ENCODE peak calls at places on chromosome 16, in ten cellular contexts. K is SW 1271; T is GM12865; S is esophagus squamous epithelium; D is GM04504; Z is left kidney; Y is hippocampal formation; C is epithelial cell of esophagus; F is mucosa of gallbladder; E is central memory CD4-positive, alpha-beta T cell. I is an unnamed sample.

GRCh38 chr16:1058216-1058615 is 14.3 kb upstream of the SSTR5 start:
- DNase-seq in K (no peak), T (no peak), S (no peak), D (no peak), Z (no peak), Y (no peak), C (no peak), F (no peak), E (no peak), I (no peak)

GRCh38 chr16:83793179-83793578 is 14.6 kb upstream of the HSBP1 start:
- DNase-seq in K (no peak), T (no peak), S (no peak), D (no peak), Z (no peak), Y (no peak), C (peak), F (no peak), E (no peak), I (no peak)

GRCh38 chr16:9306753-9307152 is 215.3 kb downstream of the HAPSTR1 start:
- DNase-seq in K (no peak), T (no peak), S (no peak), D (no peak), Z (no peak), Y (no peak), C (no peak), F (no peak), E (no peak), I (no peak)

GRCh38 chr16:72990003-72990521 is 57.9 kb downstream of the ZFHX3 start:
- DNase-seq in K (peak), T (no peak), S (no peak), D (peak), Z (peak), Y (no peak), C (peak), F (no peak), E (no peak), I (no peak)

GRCh38 chr16:89160977-89161701 is 10.4 kb upstream of the CDH15 start:
- DNase-seq in K (no peak), T (no peak), S (no peak), D (no peak), Z (no peak), Y (no peak), C (no peak), F (no peak), E (no peak), I (no peak)

GRCh38 chr16:68229431-68230175 is 6.3 kb downstream of the ESRP2 start:
- DNase-seq in K (peak), T (peak), S (no peak), D (peak), Z (peak), Y (peak), C (peak), F (peak), E (peak), I (no peak)

GRCh38 chr16:70476272-70477020 is 22.1 kb downstream of the FCSK start:
- DNase-seq in K (peak), T (peak), S (no peak), D (peak), Z (no peak), Y (no peak), C (peak), F (no peak), E (no peak), I (peak)

GRCh38 chr16:19860146-19861030 is 24.3 kb downstream of the GPRC5B start:
- DNase-seq in K (no peak), T (no peak), S (no peak), D (no peak), Z (peak), Y (no peak), C (peak), F (no peak), E (no peak), I (no peak)

GRCh38 chr16:23435500-23435899 is 17.5 kb downstream of the COG7 start:
- DNase-seq in K (peak), T (peak), S (no peak), D (no peak), Z (peak), Y (peak), C (peak), F (peak), E (peak), I (peak)

GRCh38 chr16:68885321-68885720 is 42.0 kb downstream of the TANGO6 start:
- DNase-seq in K (no peak), T (no peak), S (no peak), D (no peak), Z (peak), Y (no peak), C (no peak), F (no peak), E (no peak), I (no peak)

I was measured in CD4-positive, CD25-positive, alpha-beta regulatory T cell.